ENCODE peak calls at places on chromosome 4, in eight cellular contexts. T is H7; H is omental fat pad; M is germinal center; I is foreskin fibroblast; U is activated CD8-positive, alpha-beta memory T cell treated with anti-CD3 and anti-CD28 coated beads for 48 hours; X is iris pigment epithelial cell; K is substantia nigra. J is an unnamed sample.

GRCh38 chr4:57499786-57500185 is 389.6 kb upstream of the IGFBP7 start:
- DNase-seq in H (no peak), M (no peak), X (peak), K (no peak), I (no peak), T (no peak), U (no peak), J (peak)

GRCh38 chr4:121237069-121237399 is 72.9 kb upstream of the TNIP3 start:
- DNase-seq in I (no peak), M (no peak), U (no peak), T (no peak), K (no peak), H (no peak), X (peak), J (no peak)

GRCh38 chr4:38663021-38663800 is 788 bp upstream of the KLF3 start:
- DNase-seq in X (no peak), U (peak), K (no peak), T (peak), H (no peak), M (peak), I (no peak), J (no peak)

GRCh38 chr4:53147711-53148110 is 218.2 kb downstream of the SCFD2 start:
- DNase-seq in U (no peak), H (no peak), M (no peak), K (no peak), T (no peak), I (no peak), X (no peak), J (no peak)

GRCh38 chr4:133390198-133390855 is 241.2 kb downstream of the PCDH10 start:
- DNase-seq in H (no peak), X (no peak), K (no peak), M (no peak), T (no peak), I (no peak), U (no peak), J (no peak)

GRCh38 chr4:36192922-36193321 is 51.4 kb downstream of the ARAP2 start:
- DNase-seq in X (no peak), K (no peak), I (no peak), H (no peak), U (no peak), T (no peak), M (no peak), J (no peak)

GRCh38 chr4:108036252-108036651 is 46.6 kb downstream of the HADH start:
- DNase-seq in U (no peak), H (no peak), T (no peak), X (no peak), M (peak), I (no peak), K (no peak), J (no peak)

GRCh38 chr4:140357868-140358267 is 15.6 kb upstream of the SCOC start:
- DNase-seq in I (no peak), K (no peak), T (no peak), U (no peak), H (no peak), X (no peak), M (no peak), J (no peak)

GRCh38 chr4:5888222-5888701 is 4.6 kb downstream of the CRMP1 start:
- DNase-seq in T (peak), H (no peak), M (no peak), U (no peak), K (peak), X (no peak), I (no peak), J (no peak)

J was measured in renal cortical epithelial cell.